ENCODE peak calls at places on chromosome 20, in seven cellular contexts. Q is breast epithelium, L is esophagus squamous epithelium, A is ovary, S is heart right ventricle, P is caudate nucleus, T is uterus. N is an unnamed sample.

GRCh38 chr20:16877053-16877554 is 128.9 kb downstream of the OTOR start:
- DNase-seq in L (no peak), Q (no peak), A (no peak), T (no peak), P (no peak), S (no peak), N (no peak)

GRCh38 chr20:50838707-50839385 is 44.0 kb downstream of the BCAS4 start:
- DNase-seq in T (no peak), P (no peak), Q (no peak), L (no peak), A (no peak), S (no peak), N (no peak)

GRCh38 chr20:33789109-33789857 is 21.9 kb upstream of the CHMP4B start:
- DNase-seq in P (no peak), L (no peak), S (peak; percentile 57), T (peak; percentile 79), A (no peak), Q (peak; percentile 71), N (no peak)

GRCh38 chr20:33702861-33703260 is 16.7 kb upstream of the E2F1 start:
- DNase-seq in L (no peak), A (no peak), T (no peak), S (peak; percentile 68), P (no peak), Q (no peak), N (no peak)

GRCh38 chr20:33568378-33569289 is 78.7 kb downstream of the CBFA2T2 start:
- DNase-seq in L (no peak), A (peak; percentile 46), S (peak; percentile 23), Q (no peak), P (no peak), T (no peak), N (no peak)

GRCh38 chr20:59938221-59938620 is 1.9 kb downstream of the PPP1R3D start:
- DNase-seq in Q (no peak), T (no peak), S (peak; percentile 7), A (no peak), P (no peak), L (no peak), N (no peak)

GRCh38 chr20:36919715-36920333 is 31.7 kb downstream of the SAMHD1 start:
- DNase-seq in L (no peak), Q (no peak), S (peak; percentile 35), T (no peak), P (no peak), A (no peak), N (peak; percentile 63)

GRCh38 chr20:44356353-44356723 is 839 bp downstream of the HNF4A start:
- DNase-seq in L (no peak), Q (no peak), P (no peak), S (no peak), A (no peak), T (no peak), N (no peak)

GRCh38 chr20:51005214-51005613 is 17.7 kb downstream of the KCNG1 start:
- DNase-seq in A (no peak), S (no peak), P (no peak), Q (no peak), T (no peak), L (no peak), N (no peak)

GRCh38 chr20:2052741-2053140 is 48.9 kb upstream of the STK35 start:
- DNase-seq in Q (no peak), A (no peak), L (no peak), T (no peak), S (no peak), P (no peak), N (no peak)

N was measured in HEK293T.